ENCODE peak calls at places on chromosomes 12 and 14, in five cellular contexts. One of them, this sample, is unnamed.

GRCh38 chr12:121096199-121096798 is 36.4 kb upstream of the P2RX7 start:
- DNase-seq in A549: no peak
- DNase-seq in AG09319: no peak
- DNase-seq in breast epithelium: no peak
- DNase-seq in CD4-positive, alpha-beta T cell: no peak
- DNase-seq in this sample: no peak

GRCh38 chr12:129096184-129096583 is 242.9 kb downstream of the GLT1D1 start:
- DNase-seq in breast epithelium: no peak
- DNase-seq in A549: no peak
- DNase-seq in AG09319: no peak
- DNase-seq in CD4-positive, alpha-beta T cell: no peak
- DNase-seq in this sample: no peak

GRCh38 chr14:92563359-92563758 is 49.8 kb downstream of the RIN3 start:
- DNase-seq in CD4-positive, alpha-beta T cell: no peak
- DNase-seq in breast epithelium: no peak
- DNase-seq in A549: no peak
- DNase-seq in AG09319: no peak
- DNase-seq in this sample: no peak

GRCh38 chr14:89228921-89229639 is 188.0 kb downstream of the FOXN3 start:
- DNase-seq in CD4-positive, alpha-beta T cell: no peak
- DNase-seq in AG09319: no peak
- DNase-seq in A549: no peak
- DNase-seq in breast epithelium: no peak
- DNase-seq in this sample: no peak

GRCh38 chr14:65502676-65503124 is 90.2 kb downstream of the FUT8 start:
- DNase-seq in CD4-positive, alpha-beta T cell: no peak
- DNase-seq in A549: no peak
- DNase-seq in AG09319: no peak
- DNase-seq in breast epithelium: no peak
- DNase-seq in this sample: no peak

GRCh38 chr12:65754744-65755595 is 69.3 kb upstream of the HMGA2 start:
- DNase-seq in breast epithelium: no peak
- DNase-seq in CD4-positive, alpha-beta T cell: no peak
- DNase-seq in A549: no peak
- DNase-seq in AG09319: no peak
- DNase-seq in this sample: no peak

GRCh38 chr14:68231832-68232642 is 412.5 kb downstream of the RAD51B start:
- DNase-seq in A549: peak
- DNase-seq in AG09319: no peak
- DNase-seq in breast epithelium: no peak
- DNase-seq in CD4-positive, alpha-beta T cell: no peak
- DNase-seq in this sample: no peak

GRCh38 chr14:51073751-51074150 is 21.2 kb downstream of the TRIM9 start:
- DNase-seq in A549: no peak
- DNase-seq in breast epithelium: no peak
- DNase-seq in AG09319: no peak
- DNase-seq in CD4-positive, alpha-beta T cell: no peak
- DNase-seq in this sample: no peak

GRCh38 chr14:105062048-105062433 is 3.2 kb downstream of the GPR132 start:
- DNase-seq in breast epithelium: no peak
- DNase-seq in A549: no peak
- DNase-seq in AG09319: no peak
- DNase-seq in CD4-positive, alpha-beta T cell: no peak
- DNase-seq in this sample: no peak

GRCh38 chr12:65334534-65334933 is 56.1 kb downstream of the MSRB3 start:
- DNase-seq in breast epithelium: no peak
- DNase-seq in A549: no peak
- DNase-seq in CD4-positive, alpha-beta T cell: no peak
- DNase-seq in AG09319: no peak
- DNase-seq in this sample: no peak

GRCh38 chr12:77998236-77998786 is 167.6 kb downstream of the NAV3 start:
- DNase-seq in breast epithelium: no peak
- DNase-seq in AG09319: no peak
- DNase-seq in CD4-positive, alpha-beta T cell: no peak
- DNase-seq in A549: no peak
- DNase-seq in this sample: no peak
- TF ChIP-seq CTCF in breast epithelium: no peak
- TF ChIP-seq CTCF in AG09319: no peak
- TF ChIP-seq CTCF in CD4-positive, alpha-beta T cell: no peak
- TF ChIP-seq CTCF in A549: no peak
- TF ChIP-seq CTCF in this sample: no peak

GRCh38 chr12:110600254-110600653 is 13.7 kb upstream of the TCTN1 start:
- DNase-seq in breast epithelium: no peak
- DNase-seq in AG09319: peak
- DNase-seq in CD4-positive, alpha-beta T cell: no peak
- DNase-seq in A549: peak
- DNase-seq in this sample: no peak
- TF ChIP-seq CTCF in breast epithelium: peak
- TF ChIP-seq CTCF in AG09319: peak
- TF ChIP-seq CTCF in CD4-positive, alpha-beta T cell: peak
- TF ChIP-seq CTCF in A549: peak
- TF ChIP-seq CTCF in this sample: peak

GRCh38 chr14:76844223-76844622 is 18.0 kb downstream of the LRRC74A start:
- DNase-seq in CD4-positive, alpha-beta T cell: peak
- DNase-seq in AG09319: no peak
- DNase-seq in A549: peak
- DNase-seq in breast epithelium: no peak
- DNase-seq in this sample: no peak
- TF ChIP-seq CTCF in CD4-positive, alpha-beta T cell: no peak
- TF ChIP-seq CTCF in AG09319: no peak
- TF ChIP-seq CTCF in A549: no peak
- TF ChIP-seq CTCF in breast epithelium: peak
- TF ChIP-seq CTCF in this sample: no peak

DNA sequence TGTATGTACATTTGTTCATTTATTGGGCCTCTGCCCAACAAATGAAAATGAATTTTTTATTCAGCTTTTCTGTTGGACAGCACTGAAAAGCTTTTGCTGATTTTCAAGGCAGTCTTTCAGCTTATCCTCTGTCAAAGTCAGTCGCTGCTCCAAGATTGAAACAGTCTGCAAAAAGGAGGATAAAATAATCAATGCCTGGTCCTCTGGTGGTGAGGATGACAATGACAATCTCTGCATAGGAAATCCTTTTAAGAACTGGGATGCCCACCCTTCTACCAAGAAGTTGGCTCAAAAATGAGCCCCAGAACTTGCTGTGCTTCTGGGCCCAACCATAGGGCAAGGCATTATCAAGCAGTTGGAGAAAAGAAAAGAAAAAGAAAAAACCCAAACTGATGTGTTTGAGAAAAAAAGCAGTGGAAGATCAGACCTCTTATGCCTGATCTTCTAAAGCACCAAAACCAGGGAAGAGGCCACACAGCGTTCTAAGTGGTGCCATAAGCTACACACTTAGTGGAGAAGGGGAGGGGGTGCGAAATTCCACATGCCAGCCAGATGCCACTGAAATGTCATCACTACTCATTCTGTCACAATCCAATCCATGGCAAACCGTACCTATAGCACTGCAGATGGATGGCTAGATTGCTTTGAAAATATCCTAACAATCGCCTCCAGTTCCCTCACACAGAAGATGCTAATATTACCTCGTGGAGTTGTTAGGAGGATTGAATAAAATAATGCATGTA is 69.0 kb upstream of the DUSP6 start:
- DNase-seq in A549: no peak
- DNase-seq in breast epithelium: no peak
- DNase-seq in CD4-positive, alpha-beta T cell: no peak
- DNase-seq in AG09319: no peak
- DNase-seq in this sample: no peak
- TF ChIP-seq CTCF in A549: no peak
- TF ChIP-seq CTCF in breast epithelium: no peak
- TF ChIP-seq CTCF in CD4-positive, alpha-beta T cell: no peak
- TF ChIP-seq CTCF in AG09319: no peak
- TF ChIP-seq CTCF in this sample: no peak

GRCh38 chr14:73759183-73759713 is 45.1 kb upstream of the PNMA1 start:
- DNase-seq in breast epithelium: no peak
- DNase-seq in AG09319: no peak
- DNase-seq in CD4-positive, alpha-beta T cell: peak
- DNase-seq in A549: no peak
- DNase-seq in this sample: no peak

GRCh38 chr14:73758392-73759182 is 44.4 kb upstream of the PNMA1 start:
- DNase-seq in AG09319: no peak
- DNase-seq in CD4-positive, alpha-beta T cell: peak
- DNase-seq in breast epithelium: no peak
- DNase-seq in A549: peak
- DNase-seq in this sample: peak

GRCh38 chr14:73760598-73761586 is 46.7 kb upstream of the PNMA1 start:
- DNase-seq in breast epithelium: no peak
- DNase-seq in AG09319: no peak
- DNase-seq in A549: no peak
- DNase-seq in CD4-positive, alpha-beta T cell: no peak
- DNase-seq in this sample: no peak

GRCh38 chr14:73761621-73762355 is 47.6 kb upstream of the PNMA1 start:
- DNase-seq in CD4-positive, alpha-beta T cell: no peak
- DNase-seq in A549: no peak
- DNase-seq in breast epithelium: no peak
- DNase-seq in AG09319: no peak
- DNase-seq in this sample: no peak

DNA sequence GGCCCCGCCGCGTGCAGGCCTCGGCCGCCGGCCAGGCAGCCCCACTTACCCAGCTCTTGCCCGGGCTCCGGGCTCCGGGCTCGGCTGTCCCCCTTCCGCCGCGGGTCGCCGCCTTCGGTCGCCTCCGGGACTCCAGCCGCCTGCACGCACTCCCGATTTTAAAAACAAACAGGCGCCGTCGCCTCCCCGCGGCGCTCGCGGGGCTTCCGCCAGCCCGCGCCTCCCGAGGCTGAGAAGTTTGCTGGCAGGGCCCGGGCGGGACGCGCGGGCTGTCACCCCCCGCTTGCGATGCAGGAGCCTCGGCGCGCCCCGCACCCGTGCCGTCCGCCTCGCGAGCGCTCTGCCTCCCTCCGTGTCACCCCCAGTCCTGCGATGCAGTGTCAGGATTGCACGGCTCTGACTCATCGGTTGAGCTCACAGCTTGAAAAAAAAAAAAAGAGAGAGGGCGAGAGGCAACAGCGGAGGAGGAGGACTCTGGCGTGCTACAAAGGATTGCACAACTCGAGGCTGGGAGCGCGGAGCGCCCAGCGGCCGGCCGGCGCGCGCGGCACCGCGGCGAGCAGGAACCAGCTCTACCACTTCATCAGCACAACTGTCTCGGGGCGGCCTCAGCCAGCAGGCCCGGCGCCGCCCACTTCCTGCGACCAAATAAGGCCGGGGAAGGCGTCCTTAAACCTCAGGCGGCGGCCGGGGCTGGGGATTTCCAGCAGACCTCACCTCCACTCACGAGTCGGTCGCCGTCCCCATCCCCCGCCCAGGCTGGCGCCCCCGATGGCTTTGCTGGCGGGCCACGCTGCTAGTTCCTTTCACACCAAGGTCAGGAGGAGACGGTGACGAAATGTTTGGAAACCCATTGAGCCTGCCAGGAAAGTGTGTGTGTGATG is 45.8 kb upstream of the PNMA1 start:
- DNase-seq in A549: peak
- DNase-seq in CD4-positive, alpha-beta T cell: peak
- DNase-seq in AG09319: peak
- DNase-seq in breast epithelium: peak
- DNase-seq in this sample: peak
- TF ChIP-seq CTCF in A549: no peak
- TF ChIP-seq CTCF in CD4-positive, alpha-beta T cell: no peak
- TF ChIP-seq CTCF in AG09319: no peak
- TF ChIP-seq CTCF in breast epithelium: no peak
- TF ChIP-seq CTCF in this sample: no peak

GRCh38 chr12:54012631-54013398 is 4.0 kb downstream of the HOXC8 start:
- DNase-seq in breast epithelium: no peak
- DNase-seq in CD4-positive, alpha-beta T cell: no peak
- DNase-seq in A549: peak
- DNase-seq in AG09319: no peak
- DNase-seq in this sample: no peak
- TF ChIP-seq CTCF in breast epithelium: no peak
- TF ChIP-seq CTCF in CD4-positive, alpha-beta T cell: no peak
- TF ChIP-seq CTCF in A549: no peak
- TF ChIP-seq CTCF in AG09319: no peak
- TF ChIP-seq CTCF in this sample: no peak

GRCh38 chr12:27936196-27936595 is 36.3 kb downstream of the PTHLH start:
- DNase-seq in CD4-positive, alpha-beta T cell: no peak
- DNase-seq in AG09319: no peak
- DNase-seq in A549: no peak
- DNase-seq in breast epithelium: no peak
- DNase-seq in this sample: no peak
- TF ChIP-seq CTCF in CD4-positive, alpha-beta T cell: no peak
- TF ChIP-seq CTCF in AG09319: no peak
- TF ChIP-seq CTCF in A549: no peak
- TF ChIP-seq CTCF in breast epithelium: no peak
- TF ChIP-seq CTCF in this sample: no peak

GRCh38 chr12:44510510-44510909 is 365.6 kb downstream of the NELL2 start:
- DNase-seq in breast epithelium: no peak
- DNase-seq in CD4-positive, alpha-beta T cell: no peak
- DNase-seq in A549: no peak
- DNase-seq in AG09319: no peak
- DNase-seq in this sample: no peak
- TF ChIP-seq CTCF in breast epithelium: no peak
- TF ChIP-seq CTCF in CD4-positive, alpha-beta T cell: no peak
- TF ChIP-seq CTCF in A549: no peak
- TF ChIP-seq CTCF in AG09319: no peak
- TF ChIP-seq CTCF in this sample: no peak

GRCh38 chr12:68454855-68455254 is 122.7 kb upstream of the MDM1 start:
- DNase-seq in A549: no peak
- DNase-seq in breast epithelium: no peak
- DNase-seq in AG09319: no peak
- DNase-seq in CD4-positive, alpha-beta T cell: no peak
- DNase-seq in this sample: no peak

GRCh38 chr12:68453278-68453677 is 121.1 kb upstream of the MDM1 start:
- DNase-seq in AG09319: no peak
- DNase-seq in CD4-positive, alpha-beta T cell: no peak
- DNase-seq in breast epithelium: no peak
- DNase-seq in A549: no peak
- DNase-seq in this sample: no peak

GRCh38 chr12:68451261-68452091 is 119.3 kb upstream of the MDM1 start:
- DNase-seq in CD4-positive, alpha-beta T cell: no peak
- DNase-seq in breast epithelium: no peak
- DNase-seq in A549: no peak
- DNase-seq in AG09319: peak
- DNase-seq in this sample: no peak

GRCh38 chr12:68453876-68454275 is 121.7 kb upstream of the MDM1 start:
- DNase-seq in CD4-positive, alpha-beta T cell: no peak
- DNase-seq in A549: no peak
- DNase-seq in breast epithelium: no peak
- DNase-seq in AG09319: no peak
- DNase-seq in this sample: no peak

DNA sequence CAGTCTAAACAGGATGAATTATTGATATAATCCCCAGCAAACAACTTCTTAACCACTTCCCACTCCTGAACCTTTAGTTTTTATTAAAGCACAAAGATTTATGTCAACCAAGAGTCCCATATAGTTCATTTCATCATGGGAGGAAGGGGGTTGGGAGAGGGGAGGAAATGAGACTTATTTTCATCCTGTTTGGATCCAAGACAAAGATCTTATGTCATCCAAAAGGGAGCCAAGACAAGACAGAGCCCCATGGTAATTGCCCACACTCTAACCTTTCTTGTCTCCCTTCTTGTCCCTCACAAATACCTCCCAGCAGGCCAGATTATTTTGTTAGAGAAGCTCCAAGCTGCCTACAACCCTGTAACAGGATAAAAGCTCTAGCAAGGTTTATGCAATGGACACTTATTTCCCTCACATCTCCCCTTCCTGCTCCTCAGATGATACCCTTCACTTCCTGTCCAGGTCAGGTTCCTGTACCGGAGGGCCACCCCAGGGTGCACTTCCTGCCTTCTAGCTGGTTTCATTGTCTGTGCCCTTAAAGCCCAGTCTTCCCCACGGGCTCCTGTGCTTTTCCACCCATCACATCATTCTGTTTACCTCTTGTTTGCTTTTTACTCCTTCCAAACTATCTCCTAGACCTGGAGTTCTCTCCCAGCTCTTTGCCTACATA is 123.6 kb upstream of the MDM1 start:
- DNase-seq in A549: no peak
- DNase-seq in breast epithelium: no peak
- DNase-seq in CD4-positive, alpha-beta T cell: peak
- DNase-seq in AG09319: no peak
- DNase-seq in this sample: no peak
- TF ChIP-seq CTCF in A549: no peak
- TF ChIP-seq CTCF in breast epithelium: no peak
- TF ChIP-seq CTCF in CD4-positive, alpha-beta T cell: no peak
- TF ChIP-seq CTCF in AG09319: no peak
- TF ChIP-seq CTCF in this sample: no peak

This sample was measured in D721Med.